ENCODE peak calls at places on chromosomes 13 and 19, in four cellular contexts. L is AG04450, M is fibroblast of lung, Q is EL. J is an unnamed sample.

GRCh38 chr19:2507109-2507508 is 31.2 kb downstream of the GADD45B start:
- DNase-seq in L (no peak), M (peak; percentile 48), Q (peak; percentile 29), J (no peak)

GRCh38 chr19:584240-585001 is 5.3 kb upstream of the HCN2 start:
- DNase-seq in Q (peak; percentile 48), M (no peak), L (no peak), J (peak; percentile 86)

GRCh38 chr19:2111886-2112285 is 15.2 kb downstream of the IZUMO4 start:
- DNase-seq in L (no peak), M (no peak), Q (no peak), J (no peak)

GRCh38 chr13:100528353-100528752 is 60.2 kb downstream of the GGACT start:
- DNase-seq in Q (no peak), L (no peak), M (no peak), J (no peak)

GRCh38 chr13:110648848-110649421 is 33.6 kb downstream of the NAXD start:
- DNase-seq in L (no peak), M (no peak), Q (no peak), J (no peak)

GRCh38 chr13:35139591-35139990 is 197.5 kb downstream of the NBEA start:
- DNase-seq in Q (peak; percentile 43), L (no peak), M (peak; percentile 54), J (no peak)

GRCh38 chr13:26735677-26736076 is 24.9 kb downstream of the GPR12 start:
- DNase-seq in L (no peak), M (no peak), Q (no peak), J (no peak)

GRCh38 chr19:7618771-7619510 is 10.4 kb downstream of the XAB2 start:
- DNase-seq in M (no peak), L (no peak), Q (no peak), J (peak; percentile 68)

GRCh38 chr13:52454459-52454824 is 836 bp upstream of the CKAP2 start:
- DNase-seq in L (no peak), Q (peak; percentile 9), M (peak; percentile 13), J (no peak)

GRCh38 chr19:46076951-46077814 is 36.4 kb upstream of the IGFL4 start:
- DNase-seq in M (peak; percentile 75), L (peak; percentile 56), Q (peak; percentile 82), J (peak; percentile 92)

GRCh38 chr19:33677745-33678426 is 56.1 kb downstream of the CHST8 start:
- DNase-seq in Q (no peak), M (no peak), L (no peak), J (peak; percentile 63)

GRCh38 chr19:13964776-13965175 is 12.5 kb downstream of the DCAF15 start:
- DNase-seq in Q (peak; percentile 77), M (peak; percentile 49), L (no peak), J (no peak)

GRCh38 chr13:97328222-97328790 is 105.7 kb upstream of the RAP2A start:
- DNase-seq in Q (peak; percentile 93), L (peak; percentile 58), M (peak; percentile 88), J (peak; percentile 97)

GRCh38 chr13:42762251-42762650 is 19.1 kb upstream of the FAM216B start:
- DNase-seq in M (peak; percentile 20), L (no peak), Q (peak; percentile 35), J (no peak)

GRCh38 chr13:88196106-88196505 is 524.9 kb downstream of the SLITRK5 start:
- DNase-seq in M (no peak), Q (no peak), L (no peak), J (no peak)

GRCh38 chr13:59621791-59622190 is 541.9 kb downstream of the DIAPH3 start:
- DNase-seq in M (no peak), Q (no peak), L (no peak), J (no peak)

GRCh38 chr13:87656311-87656710 is 14.9 kb upstream of the SLITRK5 start:
- DNase-seq in M (peak; percentile 79), Q (no peak), L (no peak), J (no peak)

GRCh38 chr19:58181902-58182576 is 822 bp upstream of the ZNF274 start:
- DNase-seq in L (no peak), Q (peak; percentile 57), M (no peak), J (peak; percentile 59)

GRCh38 chr13:23330356-23330755 is 103.1 kb downstream of the SACS start:
- DNase-seq in Q (no peak), M (peak; percentile 23), L (no peak), J (no peak)

GRCh38 chr13:31119526-31119925 is 42.2 kb downstream of the HSPH1 start:
- DNase-seq in M (no peak), Q (no peak), L (no peak), J (no peak)

GRCh38 chr13:45833663-45834062 is 17.9 kb downstream of the SIAH3 start:
- DNase-seq in L (no peak), M (peak; percentile 77), Q (peak; percentile 51), J (peak; percentile 84)

GRCh38 chr19:38204728-38205127 is 19.3 kb downstream of the DPF1 start:
- DNase-seq in M (no peak), L (no peak), Q (no peak), J (no peak)

GRCh38 chr19:3976495-3977241 is 5.8 kb upstream of the DAPK3 start:
- DNase-seq in M (peak; percentile 31), L (no peak), Q (no peak), J (no peak)

GRCh38 chr19:41323430-41324125 is 13.6 kb downstream of the CCDC97 start:
- DNase-seq in L (peak; percentile 93), Q (peak; percentile 97), M (peak; percentile 98), J (peak; percentile 97)

GRCh38 chr19:2261438-2262172 is 5.4 kb upstream of the JSRP1 start:
- DNase-seq in Q (no peak), M (no peak), L (no peak), J (no peak)

GRCh38 chr13:51325837-51326236 is 13.7 kb upstream of the SERPINE3 start:
- DNase-seq in Q (no peak), M (no peak), L (no peak), J (no peak)

GRCh38 chr13:53189162-53189561 is 160.5 kb downstream of the OLFM4 start:
- DNase-seq in Q (no peak), M (no peak), L (no peak), J (no peak)

GRCh38 chr13:25806304-25806974 is 245.4 kb downstream of the SHISA2 start:
- DNase-seq in M (peak; percentile 73), Q (peak; percentile 15), L (no peak), J (no peak)

GRCh38 chr13:97826421-97826965 is 127.0 kb upstream of the IPO5 start:
- DNase-seq in M (no peak), L (no peak), Q (no peak), J (no peak)

GRCh38 chr19:15404780-15405211 is 14.0 kb downstream of the AKAP8L start:
- DNase-seq in Q (no peak), M (no peak), L (no peak), J (no peak)

GRCh38 chr13:106182404-106182803 is 353.1 kb downstream of the EFNB2 start:
- DNase-seq in Q (peak; percentile 92), L (peak; percentile 57), M (peak; percentile 96), J (peak; percentile 82)

GRCh38 chr13:94480672-94481145 is 1.2 kb upstream of the DCT start:
- DNase-seq in Q (no peak), M (peak; percentile 49), L (no peak), J (no peak)

GRCh38 chr13:26500618-26501320 is 56.7 kb upstream of the WASF3 start:
- DNase-seq in M (no peak), L (no peak), Q (peak; percentile 34), J (no peak)

GRCh38 chr19:7535993-7536685 is 622 bp downstream of the PNPLA6 start:
- DNase-seq in M (no peak), L (no peak), Q (no peak), J (no peak)

GRCh38 chr19:16259385-16260159 is 61.9 kb downstream of the AP1M1 start:
- DNase-seq in M (no peak), L (no peak), Q (no peak), J (no peak)

GRCh38 chr13:100409132-100409531 is 179.5 kb downstream of the GGACT start:
- DNase-seq in M (no peak), Q (no peak), L (no peak), J (no peak)

GRCh38 chr13:79336971-79337370 is 69.1 kb downstream of the RBM26 start:
- DNase-seq in Q (no peak), M (no peak), L (no peak), J (no peak)

GRCh38 chr19:1266116-1266817 is 2.9 kb upstream of the CIRBP start:
- DNase-seq in M (peak; percentile 80), Q (peak; percentile 90), L (no peak), J (peak; percentile 93)

GRCh38 chr19:46033401-46033800 is 7.4 kb downstream of the IGFL4 start:
- DNase-seq in M (no peak), L (no peak), Q (no peak), J (no peak)

J was measured in islet precursor cell.